ENCODE peak calls at places on chromosome 9, in nine cellular contexts. One of them, this sample, is unnamed.
A peak's percentile ranks its signal among the peaks of the same experiment; 100 is the strongest.

GRCh38 chr9:109903515-109904138 is 123.6 kb downstream of the PALM2AKAP2 start:
- DNase-seq in effector memory CD4-positive, alpha-beta T cell: peak; percentile 25
- DNase-seq in activated CD4-positive, alpha-beta T cell treated with anti-CD3 and anti-CD28 coated beads, Interleukin-2, amount 10 ng/mL, durations not matched to agents 7 days and 5 days: peak; percentile 80
- DNase-seq in NCI-H1092: peak; percentile 31
- DNase-seq in CD4-positive, alpha-beta memory T cell: peak; percentile 65
- DNase-seq in mammary epithelial cell: peak; percentile 53
- DNase-seq in activated CD8-positive, alpha-beta memory T cell treated with anti-CD3 and anti-CD28 coated beads for 24 hours: peak; percentile 55
- DNase-seq in astrocyte: peak; percentile 59
- DNase-seq in NCI-H1694 treated with DMSO at 0.1 percent for 48 hours: peak; percentile 65
- DNase-seq in this sample: peak; percentile 76

GRCh38 chr9:95447660-95448420 is 68.9 kb downstream of the PTCH1 start:
- DNase-seq in effector memory CD4-positive, alpha-beta T cell: no peak
- DNase-seq in activated CD4-positive, alpha-beta T cell treated with anti-CD3 and anti-CD28 coated beads, Interleukin-2, amount 10 ng/mL, durations not matched to agents 7 days and 5 days: no peak
- DNase-seq in NCI-H1092: no peak
- DNase-seq in CD4-positive, alpha-beta memory T cell: no peak
- DNase-seq in mammary epithelial cell: no peak
- DNase-seq in activated CD8-positive, alpha-beta memory T cell treated with anti-CD3 and anti-CD28 coated beads for 24 hours: no peak
- DNase-seq in astrocyte: no peak
- DNase-seq in NCI-H1694 treated with DMSO at 0.1 percent for 48 hours: no peak
- DNase-seq in this sample: no peak

GRCh38 chr9:9563817-9564216 is 1049.0 kb downstream of the PTPRD start:
- DNase-seq in effector memory CD4-positive, alpha-beta T cell: no peak
- DNase-seq in activated CD4-positive, alpha-beta T cell treated with anti-CD3 and anti-CD28 coated beads, Interleukin-2, amount 10 ng/mL, durations not matched to agents 7 days and 5 days: no peak
- DNase-seq in NCI-H1092: no peak
- DNase-seq in CD4-positive, alpha-beta memory T cell: no peak
- DNase-seq in mammary epithelial cell: no peak
- DNase-seq in activated CD8-positive, alpha-beta memory T cell treated with anti-CD3 and anti-CD28 coated beads for 24 hours: no peak
- DNase-seq in astrocyte: no peak
- DNase-seq in NCI-H1694 treated with DMSO at 0.1 percent for 48 hours: no peak
- DNase-seq in this sample: no peak

GRCh38 chr9:120942186-120943001 is 15.8 kb upstream of the TRAF1 start:
- DNase-seq in effector memory CD4-positive, alpha-beta T cell: no peak
- DNase-seq in activated CD4-positive, alpha-beta T cell treated with anti-CD3 and anti-CD28 coated beads, Interleukin-2, amount 10 ng/mL, durations not matched to agents 7 days and 5 days: no peak
- DNase-seq in NCI-H1092: no peak
- DNase-seq in CD4-positive, alpha-beta memory T cell: no peak
- DNase-seq in mammary epithelial cell: no peak
- DNase-seq in activated CD8-positive, alpha-beta memory T cell treated with anti-CD3 and anti-CD28 coated beads for 24 hours: no peak
- DNase-seq in astrocyte: no peak
- DNase-seq in NCI-H1694 treated with DMSO at 0.1 percent for 48 hours: no peak
- DNase-seq in this sample: peak; percentile 19

GRCh38 chr9:13360188-13360587 is 80.7 kb upstream of the MPDZ start:
- DNase-seq in effector memory CD4-positive, alpha-beta T cell: no peak
- DNase-seq in activated CD4-positive, alpha-beta T cell treated with anti-CD3 and anti-CD28 coated beads, Interleukin-2, amount 10 ng/mL, durations not matched to agents 7 days and 5 days: no peak
- DNase-seq in NCI-H1092: no peak
- DNase-seq in CD4-positive, alpha-beta memory T cell: no peak
- DNase-seq in mammary epithelial cell: no peak
- DNase-seq in activated CD8-positive, alpha-beta memory T cell treated with anti-CD3 and anti-CD28 coated beads for 24 hours: no peak
- DNase-seq in astrocyte: no peak
- DNase-seq in NCI-H1694 treated with DMSO at 0.1 percent for 48 hours: no peak
- DNase-seq in this sample: no peak

GRCh38 chr9:93085676-93086075 is 10.3 kb upstream of the CARD19 start:
- DNase-seq in effector memory CD4-positive, alpha-beta T cell: no peak
- DNase-seq in activated CD4-positive, alpha-beta T cell treated with anti-CD3 and anti-CD28 coated beads, Interleukin-2, amount 10 ng/mL, durations not matched to agents 7 days and 5 days: no peak
- DNase-seq in NCI-H1092: no peak
- DNase-seq in CD4-positive, alpha-beta memory T cell: no peak
- DNase-seq in mammary epithelial cell: no peak
- DNase-seq in activated CD8-positive, alpha-beta memory T cell treated with anti-CD3 and anti-CD28 coated beads for 24 hours: peak; percentile 35
- DNase-seq in astrocyte: no peak
- DNase-seq in NCI-H1694 treated with DMSO at 0.1 percent for 48 hours: no peak
- DNase-seq in this sample: no peak

GRCh38 chr9:133103183-133103986 is 17.7 kb downstream of the RALGDS start:
- DNase-seq in effector memory CD4-positive, alpha-beta T cell: peak; percentile 31
- DNase-seq in activated CD4-positive, alpha-beta T cell treated with anti-CD3 and anti-CD28 coated beads, Interleukin-2, amount 10 ng/mL, durations not matched to agents 7 days and 5 days: peak; percentile 54
- DNase-seq in NCI-H1092: no peak
- DNase-seq in CD4-positive, alpha-beta memory T cell: peak; percentile 42
- DNase-seq in mammary epithelial cell: no peak
- DNase-seq in activated CD8-positive, alpha-beta memory T cell treated with anti-CD3 and anti-CD28 coated beads for 24 hours: peak; percentile 85
- DNase-seq in astrocyte: no peak
- DNase-seq in NCI-H1694 treated with DMSO at 0.1 percent for 48 hours: no peak
- DNase-seq in this sample: no peak

GRCh38 chr9:109166771-109167601 is at the start of gene FRRS1L:
- DNase-seq in effector memory CD4-positive, alpha-beta T cell: no peak
- DNase-seq in activated CD4-positive, alpha-beta T cell treated with anti-CD3 and anti-CD28 coated beads, Interleukin-2, amount 10 ng/mL, durations not matched to agents 7 days and 5 days: no peak
- DNase-seq in NCI-H1092: peak; percentile 29
- DNase-seq in CD4-positive, alpha-beta memory T cell: no peak
- DNase-seq in mammary epithelial cell: no peak
- DNase-seq in activated CD8-positive, alpha-beta memory T cell treated with anti-CD3 and anti-CD28 coated beads for 24 hours: no peak
- DNase-seq in astrocyte: no peak
- DNase-seq in NCI-H1694 treated with DMSO at 0.1 percent for 48 hours: no peak
- DNase-seq in this sample: no peak

GRCh38 chr9:129170229-129170628 is 7.8 kb downstream of the IER5L start:
- DNase-seq in effector memory CD4-positive, alpha-beta T cell: no peak
- DNase-seq in activated CD4-positive, alpha-beta T cell treated with anti-CD3 and anti-CD28 coated beads, Interleukin-2, amount 10 ng/mL, durations not matched to agents 7 days and 5 days: no peak
- DNase-seq in NCI-H1092: no peak
- DNase-seq in CD4-positive, alpha-beta memory T cell: no peak
- DNase-seq in mammary epithelial cell: peak; percentile 16
- DNase-seq in activated CD8-positive, alpha-beta memory T cell treated with anti-CD3 and anti-CD28 coated beads for 24 hours: no peak
- DNase-seq in astrocyte: no peak
- DNase-seq in NCI-H1694 treated with DMSO at 0.1 percent for 48 hours: no peak
- DNase-seq in this sample: peak; percentile 17

GRCh38 chr9:94692601-94693000 is 33.9 kb upstream of the AOPEP start:
- DNase-seq in effector memory CD4-positive, alpha-beta T cell: no peak
- DNase-seq in activated CD4-positive, alpha-beta T cell treated with anti-CD3 and anti-CD28 coated beads, Interleukin-2, amount 10 ng/mL, durations not matched to agents 7 days and 5 days: no peak
- DNase-seq in NCI-H1092: no peak
- DNase-seq in CD4-positive, alpha-beta memory T cell: no peak
- DNase-seq in mammary epithelial cell: no peak
- DNase-seq in activated CD8-positive, alpha-beta memory T cell treated with anti-CD3 and anti-CD28 coated beads for 24 hours: no peak
- DNase-seq in astrocyte: no peak
- DNase-seq in NCI-H1694 treated with DMSO at 0.1 percent for 48 hours: peak; percentile 23
- DNase-seq in this sample: no peak

GRCh38 chr9:2939368-2939767 is 95.5 kb upstream of the PUM3 start:
- DNase-seq in effector memory CD4-positive, alpha-beta T cell: no peak
- DNase-seq in activated CD4-positive, alpha-beta T cell treated with anti-CD3 and anti-CD28 coated beads, Interleukin-2, amount 10 ng/mL, durations not matched to agents 7 days and 5 days: no peak
- DNase-seq in NCI-H1092: no peak
- DNase-seq in CD4-positive, alpha-beta memory T cell: no peak
- DNase-seq in mammary epithelial cell: no peak
- DNase-seq in activated CD8-positive, alpha-beta memory T cell treated with anti-CD3 and anti-CD28 coated beads for 24 hours: no peak
- DNase-seq in astrocyte: no peak
- DNase-seq in NCI-H1694 treated with DMSO at 0.1 percent for 48 hours: no peak
- DNase-seq in this sample: no peak

GRCh38 chr9:22103650-22104575 is 94.8 kb upstream of the CDKN2B start:
- DNase-seq in effector memory CD4-positive, alpha-beta T cell: no peak
- DNase-seq in activated CD4-positive, alpha-beta T cell treated with anti-CD3 and anti-CD28 coated beads, Interleukin-2, amount 10 ng/mL, durations not matched to agents 7 days and 5 days: no peak
- DNase-seq in NCI-H1092: no peak
- DNase-seq in CD4-positive, alpha-beta memory T cell: no peak
- DNase-seq in mammary epithelial cell: peak; percentile 26
- DNase-seq in activated CD8-positive, alpha-beta memory T cell treated with anti-CD3 and anti-CD28 coated beads for 24 hours: no peak
- DNase-seq in astrocyte: peak; percentile 95
- DNase-seq in NCI-H1694 treated with DMSO at 0.1 percent for 48 hours: no peak
- DNase-seq in this sample: peak; percentile 84

This sample was measured in amniotic epithelial cell.